ENCODE peak calls at places on chromosomes 6 and 20, in five cellular contexts. I is prostate gland, F is K562, W is HepG2, M is esophagus squamous epithelium. H is an unnamed sample.

GRCh38 chr6:54698974-54699373 is 147.6 kb upstream of the FAM83B start:
- DNase-seq in F (no peak), M (no peak), I (no peak), W (no peak), H (no peak)

GRCh38 chr6:23176883-23177282 is 607.5 kb downstream of the HDGFL1 start:
- DNase-seq in F (no peak), I (no peak), M (no peak), W (no peak), H (no peak)

GRCh38 chr6:82959385-82959941 is 106.2 kb downstream of the UBE3D start:
- DNase-seq in M (no peak), F (no peak), I (no peak), W (no peak), H (no peak)

GRCh38 chr20:39851459-39851858 is 837.6 kb downstream of the MAFB start:
- DNase-seq in M (no peak), F (no peak), I (no peak), W (no peak), H (no peak)

GRCh38 chr6:15061176-15061575 is 184.7 kb upstream of the JARID2 start:
- DNase-seq in F (no peak), W (no peak), M (no peak), I (no peak), H (no peak)

GRCh38 chr6:11653028-11653583 is 115.6 kb downstream of the TMEM170B start:
- DNase-seq in M (no peak), W (peak; percentile 15), F (peak; percentile 24), I (no peak), H (peak; percentile 44)

GRCh38 chr20:5484346-5484745 is 167.6 kb upstream of the PROKR2 start:
- DNase-seq in F (no peak), W (no peak), I (no peak), M (no peak), H (no peak)

GRCh38 chr6:108627692-108628565 is 67.2 kb downstream of the FOXO3 start:
- DNase-seq in W (no peak), F (no peak), M (no peak), I (no peak), H (no peak)

GRCh38 chr6:44050872-44051421 is 76.3 kb downstream of the MRPL14 start:
- DNase-seq in I (no peak), F (no peak), M (no peak), W (no peak), H (no peak)

GRCh38 chr6:161635975-161636374 is 362.1 kb upstream of the AGPAT4 start:
- DNase-seq in M (no peak), I (no peak), F (no peak), W (no peak), H (no peak)

GRCh38 chr6:74606488-74607135 is 599.2 kb downstream of the COL12A1 start:
- DNase-seq in M (no peak), W (no peak), I (no peak), F (no peak), H (no peak)

GRCh38 chr20:52805128-52805527 is 167.0 kb upstream of the TSHZ2 start:
- DNase-seq in M (no peak), W (no peak), F (no peak), I (no peak), H (no peak)

GRCh38 chr6:11434565-11435326 is 102.8 kb upstream of the TMEM170B start:
- DNase-seq in M (no peak), W (peak; percentile 100), I (peak; percentile 64), F (no peak), H (no peak)

GRCh38 chr20:58064411-58065010 is 163.9 kb downstream of the ANKRD60 start:
- DNase-seq in W (no peak), F (no peak), I (no peak), M (no peak), H (no peak)

GRCh38 chr20:39812116-39812515 is 850.0 kb downstream of the DHX35 start:
- DNase-seq in M (no peak), I (no peak), F (no peak), W (no peak), H (no peak)

GRCh38 chr20:39986231-39986904 is 702.7 kb downstream of the MAFB start:
- DNase-seq in W (no peak), M (no peak), F (no peak), I (peak; percentile 20), H (no peak)

GRCh38 chr6:10425973-10426780 is 11.3 kb upstream of the TFAP2A start:
- DNase-seq in I (no peak), F (no peak), M (no peak), W (peak; percentile 29), H (no peak)

GRCh38 chr6:21745543-21746337 is 152.2 kb downstream of the SOX4 start:
- DNase-seq in I (no peak), W (no peak), F (no peak), M (no peak), H (no peak)

GRCh38 chr6:21747441-21747840 is 153.9 kb downstream of the SOX4 start:
- DNase-seq in M (no peak), I (no peak), F (no peak), W (no peak), H (no peak)

GRCh38 chr6:21750479-21751018 is 157.0 kb downstream of the SOX4 start:
- DNase-seq in F (no peak), I (no peak), W (no peak), M (no peak), H (no peak)

GRCh38 chr6:21749754-21750153 is 156.2 kb downstream of the SOX4 start:
- DNase-seq in F (no peak), W (no peak), I (no peak), M (no peak), H (no peak)

DNA sequence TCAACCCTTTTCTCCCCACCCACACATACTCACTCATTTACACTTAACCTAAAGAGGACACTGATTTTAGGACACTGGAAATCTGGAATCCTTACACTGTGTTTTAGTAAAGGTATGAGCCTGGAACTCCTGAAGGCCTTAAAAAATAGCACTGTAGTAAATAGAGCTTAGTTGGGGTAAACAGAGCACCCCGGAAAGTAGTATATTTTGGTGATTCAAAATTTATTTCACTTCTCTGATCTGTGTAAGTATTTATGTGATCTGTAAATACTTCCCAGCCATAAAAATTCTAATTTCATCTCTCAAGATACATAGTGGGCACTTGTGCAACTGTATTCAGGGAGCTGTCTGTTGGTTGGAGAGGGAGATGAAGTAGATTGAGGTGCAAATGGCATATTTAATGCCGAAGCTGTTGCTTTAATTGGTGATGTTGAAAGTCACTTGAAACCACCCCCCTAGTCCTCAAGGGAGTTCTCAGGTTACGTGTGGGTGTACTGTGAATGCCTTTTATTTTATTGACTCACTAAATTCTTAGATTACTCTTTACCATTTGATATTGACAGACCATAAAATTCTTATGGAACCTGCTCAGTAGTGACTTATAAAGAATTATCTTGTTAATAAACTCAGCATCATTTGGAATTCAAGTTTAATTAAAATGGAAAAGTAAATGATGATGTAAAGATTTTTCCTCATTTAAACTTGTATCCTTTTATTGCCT is 155.0 kb downstream of the SOX4 start:
- DNase-seq in I (no peak), F (no peak), M (no peak), W (no peak), H (no peak)
- H3K27ac ChIP-seq in I (no peak overlapping the region), F (no peak overlapping the region), M (no peak overlapping the region), W (no peak overlapping the region), H (no peak overlapping the region)

GRCh38 chr6:4692664-4693063 is 83.5 kb upstream of the CDYL start:
- DNase-seq in I (no peak), M (no peak), W (no peak), F (no peak), H (no peak)

GRCh38 chr6:4687989-4688947 is 87.9 kb upstream of the CDYL start:
- DNase-seq in M (no peak), I (no peak), W (no peak), F (peak; percentile 66), H (no peak)

GRCh38 chr6:4693158-4693557 is 83.0 kb upstream of the CDYL start:
- DNase-seq in W (no peak), I (no peak), F (no peak), M (no peak), H (no peak)

GRCh38 chr6:4682431-4683159 is 93.6 kb upstream of the CDYL start:
- DNase-seq in I (no peak), W (no peak), M (no peak), F (no peak), H (no peak)

GRCh38 chr6:4687656-4687988 is 88.6 kb upstream of the CDYL start:
- DNase-seq in W (no peak), I (no peak), M (no peak), F (no peak), H (no peak)
- TF ChIP-seq CTCF in W (no peak), I (no peak), M (no peak), F (no peak), H (no peak)

DNA sequence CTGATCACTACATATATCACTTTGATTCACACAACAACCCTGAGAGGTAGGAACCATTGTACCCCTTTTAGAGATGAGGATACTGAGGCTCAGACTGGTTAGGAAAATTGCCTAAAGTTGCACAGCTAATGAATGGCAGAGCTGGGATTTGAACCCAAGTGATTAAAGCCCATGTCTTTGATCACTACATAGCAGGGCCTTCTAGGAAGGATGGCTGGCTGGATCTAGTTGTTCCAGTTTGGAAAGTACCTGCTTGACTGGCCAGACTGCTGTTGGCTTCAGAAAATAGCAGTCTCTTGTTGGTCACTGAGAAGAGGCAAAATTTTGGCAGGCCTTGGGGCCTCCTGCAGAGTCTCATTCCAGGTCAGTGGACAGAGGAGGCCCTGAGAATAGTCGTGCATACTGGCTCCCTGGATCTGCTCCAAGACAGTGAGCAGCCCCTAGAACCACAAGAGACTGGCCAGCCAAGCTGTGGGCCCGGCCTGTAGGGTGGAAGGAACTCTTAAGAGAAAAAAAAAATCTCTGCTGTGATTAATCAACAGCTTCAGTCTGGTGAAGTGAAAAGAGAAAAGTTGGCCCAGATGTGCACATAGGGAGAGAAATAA is 17.5 kb downstream of the PPARD start:
- DNase-seq in W (no peak), F (no peak), I (peak; percentile 18), M (no peak), H (no peak)
- H3K27ac ChIP-seq in W (peak overlapping the region; percentile 67), F (no peak overlapping the region), I (peak overlapping the region; percentile 39), M (no peak overlapping the region), H (no peak overlapping the region)

GRCh38 chr6:104855507-104855906 is 4.2 kb downstream of the HACE1 start:
- DNase-seq in F (no peak), W (no peak), M (no peak), I (no peak), H (no peak)

GRCh38 chr6:104860221-104860620 is 502 bp upstream of the HACE1 start:
- DNase-seq in F (no peak), W (no peak), I (peak; percentile 12), M (no peak), H (no peak)

GRCh38 chr6:104862456-104862855 is 2.7 kb upstream of the HACE1 start:
- DNase-seq in F (no peak), M (no peak), W (no peak), I (no peak), H (no peak)

DNA sequence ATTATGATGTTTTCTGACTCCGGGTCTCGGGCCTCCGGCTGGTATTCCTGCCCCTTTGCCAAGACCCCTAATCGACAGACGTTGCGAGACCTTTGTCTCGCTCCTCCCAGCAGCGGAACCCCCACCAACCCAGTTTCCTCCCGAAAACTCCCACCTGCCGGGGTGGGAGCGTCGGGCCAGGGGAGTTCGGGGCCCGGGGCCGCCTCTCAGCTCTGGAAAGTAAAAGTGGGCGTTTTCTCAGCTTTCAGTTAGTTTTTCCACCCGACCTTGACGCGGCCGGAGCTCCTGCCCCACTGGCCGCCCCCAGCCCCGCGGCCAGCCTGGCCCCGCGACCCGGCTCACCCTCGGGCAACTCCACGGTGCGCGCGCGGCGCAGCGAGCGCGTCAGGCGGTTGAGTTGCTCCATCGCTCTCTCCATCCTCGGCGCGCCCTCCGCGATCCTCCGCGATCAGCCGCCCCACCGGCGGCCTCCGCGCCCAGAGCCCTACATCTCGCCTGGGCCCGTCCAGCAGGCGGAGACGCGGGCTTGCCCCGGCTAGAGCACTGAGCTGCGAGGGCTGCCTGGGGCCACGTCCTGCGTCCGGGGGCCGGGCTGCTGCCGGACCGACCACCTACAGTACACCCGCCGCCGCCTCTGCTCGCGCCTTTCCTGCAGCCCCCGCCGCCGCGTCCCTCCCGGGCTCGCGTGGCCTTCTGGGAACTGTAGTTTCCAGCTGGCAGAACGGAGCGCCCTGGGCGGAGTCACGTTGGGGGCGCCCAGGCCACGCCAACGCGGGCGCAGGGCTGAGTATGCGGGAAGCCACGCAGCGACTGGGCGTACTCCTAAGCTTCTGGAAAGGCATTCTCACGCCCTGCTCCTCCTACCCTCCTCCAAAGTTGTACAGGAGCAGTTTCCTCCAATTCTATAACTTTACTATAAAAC is at the start of gene HACE1:
- DNase-seq in I (peak; percentile 84), W (peak; percentile 78), M (peak; percentile 53), F (peak; percentile 82), H (peak; percentile 92)
- TF ChIP-seq CTCF in I (no peak), W (peak; percentile 34), M (peak; percentile 40), F (no peak), H (no peak)